ENCODE peak calls at places on chromosomes 2 and 18, in four cellular contexts. P, Q, G and E are unnamed samples.

GRCh38 chr2:77712601-77713000 is 190.4 kb upstream of the LRRTM4 start:
- DNase-seq in P (no peak), Q (no peak), G (no peak), E (no peak)

GRCh38 chr2:65576861-65577601 is 144.6 kb upstream of the SPRED2 start:
- DNase-seq in P (peak; percentile 92), Q (no peak), G (no peak), E (no peak)

GRCh38 chr2:43576983-43577892 is 18.6 kb downstream of the THADA start:
- DNase-seq in P (peak; percentile 84), Q (no peak), G (peak; percentile 63), E (peak; percentile 38)

GRCh38 chr2:224242543-224242942 is 159.4 kb downstream of the FAM124B start:
- DNase-seq in P (peak; percentile 85), Q (no peak), G (no peak), E (no peak)

GRCh38 chr2:158463496-158464095 is 6.8 kb downstream of the PKP4 start:
- DNase-seq in P (no peak), Q (no peak), G (peak; percentile 52), E (no peak)

GRCh38 chr2:53104263-53104662 is 663.3 kb upstream of the CHAC2 start:
- DNase-seq in P (peak; percentile 61), Q (no peak), G (no peak), E (no peak)

GRCh38 chr18:36872329-36872728 is 43.4 kb downstream of the KIAA1328 start:
- DNase-seq in P (no peak), Q (no peak), G (no peak), E (no peak)

GRCh38 chr2:224284134-224284946 is 117.6 kb downstream of the FAM124B start:
- DNase-seq in P (peak; percentile 54), Q (no peak), G (peak; percentile 52), E (peak; percentile 51)

GRCh38 chr2:16493788-16494187 is 171.8 kb downstream of the CYRIA start:
- DNase-seq in P (no peak), Q (no peak), G (peak; percentile 39), E (no peak)

GRCh38 chr2:12430036-12430795 is 286.5 kb upstream of the TRIB2 start:
- DNase-seq in P (peak; percentile 71), Q (no peak), G (no peak), E (no peak)

GRCh38 chr2:126885701-126886121 is 13.0 kb upstream of the TEX51 start:
- DNase-seq in P (peak; percentile 72), Q (peak; percentile 17), G (no peak), E (no peak)

GRCh38 chr2:60641866-60642788 is 88.7 kb upstream of the BCL11A start:
- DNase-seq in P (peak; percentile 66), Q (no peak), G (peak; percentile 78), E (peak; percentile 44)

GRCh38 chr18:13429884-13430510 is 211.4 kb downstream of the LDLRAD4 start:
- DNase-seq in P (no peak), Q (no peak), G (no peak), E (no peak)

GRCh38 chr2:23286765-23287155 is 98.2 kb upstream of the KLHL29 start:
- DNase-seq in P (peak; percentile 51), Q (peak; percentile 38), G (no peak), E (no peak)

GRCh38 chr2:223210489-223210888 is 158.5 kb downstream of the KCNE4 start:
- DNase-seq in P (no peak), Q (no peak), G (no peak), E (no peak)

DNA sequence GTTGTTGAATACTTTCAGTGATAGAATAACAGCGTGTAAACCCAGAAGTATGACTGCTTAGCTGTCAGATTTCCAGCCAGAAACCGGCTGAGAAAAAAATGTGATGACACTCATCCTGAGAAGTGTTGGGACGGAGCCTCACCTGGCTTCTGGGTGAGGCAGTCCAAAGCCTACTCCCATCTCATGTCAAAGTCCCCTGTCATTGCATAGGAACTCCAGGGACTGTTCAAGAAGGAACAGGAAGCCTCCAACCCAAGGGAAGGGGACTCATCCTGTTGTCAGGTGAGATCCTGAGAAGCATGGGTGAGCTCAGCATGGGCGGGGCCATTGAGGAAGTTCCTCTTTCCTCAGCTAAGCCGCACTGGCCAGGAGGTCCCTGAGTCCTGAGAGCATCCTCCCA is 11.3 kb upstream of the CHRNA1 start:
- DNase-seq in P (no peak), Q (no peak), G (no peak), E (no peak)
- H3K9me3 ChIP-seq in P (no peaks in the 10 kb centered on the region), Q (no peaks in the 10 kb centered on the region), G (no peaks in the 10 kb centered on the region), E (no peaks in the 10 kb centered on the region)

DNA sequence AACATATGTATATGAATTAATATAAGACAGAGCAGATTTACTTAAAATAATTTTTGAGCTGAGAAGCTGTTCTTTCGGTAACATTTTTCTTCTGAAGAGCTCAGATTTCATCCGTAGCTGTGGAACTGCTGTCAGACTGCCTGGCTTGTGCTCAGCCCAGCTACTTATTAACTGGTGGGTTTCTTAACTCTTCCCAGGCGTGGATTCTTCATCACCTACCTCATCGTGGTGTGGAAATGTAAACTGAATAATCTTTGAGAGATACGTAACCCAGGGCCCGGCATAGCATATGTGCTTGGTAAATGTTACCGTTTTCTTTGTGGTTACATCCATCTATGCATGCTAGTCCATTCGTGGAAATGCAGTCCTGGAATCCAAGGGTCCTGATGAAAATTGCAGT is 145.0 kb downstream of the MCFD2 start:
- DNase-seq in P (peak; percentile 89), Q (no peak), G (no peak), E (no peak)
- H3K27ac ChIP-seq in P (no peak overlapping the region), Q (no peak overlapping the region), G (no peak overlapping the region), E (no peak overlapping the region)

DNA sequence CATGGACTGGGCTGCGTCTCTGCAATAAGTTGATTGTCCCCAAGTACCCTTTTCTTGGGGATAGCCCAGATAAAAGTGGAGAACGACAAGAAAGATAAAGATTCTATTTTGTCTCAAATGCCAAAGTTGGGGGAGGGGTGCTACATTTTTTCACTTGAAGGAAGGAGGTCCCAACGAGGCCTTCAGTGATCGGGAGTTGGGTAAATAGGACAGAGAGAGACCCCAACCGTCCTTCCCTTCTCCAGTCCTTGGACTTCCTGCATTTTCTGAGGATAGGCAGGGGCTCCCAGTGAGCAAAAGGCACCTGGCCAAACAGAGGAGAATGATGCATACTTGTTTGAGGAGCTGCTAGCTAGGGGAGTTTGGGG is 3.4 kb upstream of the EN1 start:
- DNase-seq in P (no peak), Q (no peak), G (no peak), E (no peak)
- H3K9me3 ChIP-seq in P (no peaks in the 10 kb centered on the region), Q (no peaks in the 10 kb centered on the region), G (no peaks in the 10 kb centered on the region), E (no peaks in the 10 kb centered on the region)

GRCh38 chr2:182622231-182622630 is 93.8 kb upstream of the DNAJC10 start:
- DNase-seq in P (no peak), Q (no peak), G (no peak), E (no peak)

GRCh38 chr2:182621810-182622209 is 94.2 kb upstream of the DNAJC10 start:
- DNase-seq in P (no peak), Q (no peak), G (no peak), E (no peak)

GRCh38 chr2:182615036-182615435 is 101.0 kb upstream of the DNAJC10 start:
- DNase-seq in P (no peak), Q (no peak), G (no peak), E (no peak)

GRCh38 chr2:182618672-182619079 is 97.4 kb upstream of the DNAJC10 start:
- DNase-seq in P (peak; percentile 51), Q (no peak), G (no peak), E (no peak)

GRCh38 chr2:182616471-182617393 is 99.3 kb upstream of the DNAJC10 start:
- DNase-seq in P (peak; percentile 12), Q (no peak), G (no peak), E (no peak)
- H3K27ac ChIP-seq in P (peak overlapping the region; percentile 23), Q (no peak overlapping the region), G (no peak overlapping the region), E (no peak overlapping the region)

GRCh38 chr2:6845903-6846302 is 19.8 kb downstream of the CMPK2 start:
- DNase-seq in P (no peak), Q (no peak), G (no peak), E (no peak)

GRCh38 chr2:6852210-6852609 is 13.5 kb downstream of the CMPK2 start:
- DNase-seq in P (no peak), Q (no peak), G (no peak), E (no peak)

GRCh38 chr2:6845312-6845711 is 20.4 kb downstream of the CMPK2 start:
- DNase-seq in P (peak; percentile 37), Q (no peak), G (peak; percentile 22), E (no peak)

GRCh38 chr2:6846540-6846939 is 19.2 kb downstream of the CMPK2 start:
- DNase-seq in P (no peak), Q (no peak), G (no peak), E (no peak)

DNA sequence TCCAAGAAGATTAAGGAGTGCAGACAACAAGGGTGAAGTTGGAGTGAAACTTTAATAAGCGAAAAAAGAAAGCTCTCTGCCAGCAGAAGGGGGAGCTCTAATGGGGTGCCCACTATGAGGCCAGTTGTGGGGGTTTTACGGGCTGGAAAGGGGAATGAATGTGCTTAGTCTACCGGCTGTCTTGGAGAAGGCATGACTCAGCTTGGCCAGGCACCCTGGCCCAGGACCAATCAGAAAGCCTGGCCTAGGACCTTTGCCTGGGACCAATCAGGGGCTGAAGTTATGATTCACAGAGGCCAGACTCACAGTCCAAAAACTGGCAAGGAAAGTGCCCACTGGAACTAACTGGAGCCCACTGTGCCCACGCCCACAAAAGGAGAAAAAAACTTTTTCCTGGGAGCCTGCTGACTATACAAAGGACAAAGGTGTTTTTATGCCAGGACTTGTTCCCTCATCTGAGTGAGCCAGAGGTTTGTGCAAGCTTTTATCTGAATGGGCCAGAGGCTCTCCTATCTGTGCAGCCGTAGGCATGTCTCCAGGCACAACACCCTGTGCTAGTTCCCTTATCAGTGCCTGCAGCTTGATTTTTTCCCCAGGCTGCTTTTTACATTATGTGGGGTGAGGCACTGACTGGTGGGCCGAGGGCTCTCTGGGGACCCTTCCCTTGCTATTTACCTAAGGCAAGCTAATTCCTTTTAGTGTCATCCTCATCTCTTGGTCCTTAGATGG is 18.6 kb downstream of the CMPK2 start:
- DNase-seq in P (no peak), Q (no peak), G (no peak), E (no peak)
- H3K9me3 ChIP-seq in P (no peaks in the 10 kb centered on the region), Q (peaks cover 92% of the 10 kb centered on the region), G (no peaks in the 10 kb centered on the region), E (no peaks in the 10 kb centered on the region)

GRCh38 chr2:39023649-39024048 is 97.2 kb downstream of the SOS1 start:
- DNase-seq in P (no peak), Q (no peak), G (no peak), E (no peak)
- H3K27ac ChIP-seq in P (no peak overlapping the region), Q (peak overlapping the region; percentile 62), G (no peak overlapping the region), E (no peak overlapping the region)

GRCh38 chr2:119691189-119691588 is 12.2 kb downstream of the TMEM177 start:
- DNase-seq in P (no peak), Q (no peak), G (no peak), E (no peak)

GRCh38 chr2:119692954-119693353 is 14.0 kb downstream of the TMEM177 start:
- DNase-seq in P (no peak), Q (no peak), G (no peak), E (no peak)

GRCh38 chr2:119693567-119693966 is 14.6 kb downstream of the TMEM177 start:
- DNase-seq in P (no peak), Q (no peak), G (no peak), E (no peak)

GRCh38 chr2:119691651-119692245 is 12.7 kb downstream of the TMEM177 start:
- DNase-seq in P (no peak), Q (no peak), G (no peak), E (no peak)

GRCh38 chr2:119692310-119692709 is 13.3 kb downstream of the TMEM177 start:
- DNase-seq in P (no peak), Q (no peak), G (no peak), E (no peak)
- H3K9me3 ChIP-seq in P (no peaks in the 10 kb centered on the region), Q (no peaks in the 10 kb centered on the region), G (no peaks in the 10 kb centered on the region), E (no peaks in the 10 kb centered on the region)